ENCODE peak calls at places on chromosomes 13 and 19, in eight cellular contexts. U is Peyer's patch, E is hepatocyte, F is lower lobe of right lung, I is tibial artery, O is HL-60, G is heart right ventricle, L is dorsolateral prefrontal cortex. D is an unnamed sample.

GRCh38 chr19:21434516-21434915 is 37.6 kb downstream of the ZNF493 start:
- DNase-seq in U (no peak), E (no peak), F (no peak), I (no peak), O (no peak), G (no peak), L (no peak), D (no peak)

GRCh38 chr13:25276748-25277147 is 10.5 kb downstream of the MTMR6 start:
- DNase-seq in U (no peak), E (no peak), F (no peak), I (no peak), O (no peak), G (no peak), L (no peak), D (no peak)

GRCh38 chr13:98143601-98144500 is 957 bp downstream of the FARP1 start:
- DNase-seq in U (no peak), E (peak; percentile 62), F (peak; percentile 56), I (peak; percentile 66), O (no peak), G (peak; percentile 45), L (no peak), D (no peak)

GRCh38 chr13:84896128-84896527 is 903.1 kb downstream of the SLITRK6 start:
- DNase-seq in U (no peak), E (peak; percentile 58), F (no peak), I (no peak), O (no peak), G (no peak), L (no peak), D (no peak)

GRCh38 chr19:19847781-19848180 is 17.9 kb upstream of the ZNF253 start:
- DNase-seq in U (no peak), E (no peak), F (no peak), I (no peak), O (no peak), G (no peak), L (no peak), D (no peak)

GRCh38 chr19:40921005-40921897 is 39.2 kb upstream of the CYP2A7 start:
- DNase-seq in U (no peak), E (peak; percentile 86), F (peak; percentile 84), I (no peak), O (no peak), G (no peak), L (no peak), D (no peak)

GRCh38 chr19:12828494-12828893 is 5.9 kb downstream of the RTBDN start:
- DNase-seq in U (no peak), E (peak; percentile 56), F (no peak), I (no peak), O (no peak), G (no peak), L (no peak), D (no peak)

GRCh38 chr19:33683881-33684549 is 62.3 kb downstream of the CHST8 start:
- DNase-seq in U (no peak), E (peak; percentile 86), F (no peak), I (no peak), O (no peak), G (peak; percentile 33), L (no peak), D (peak; percentile 27)

GRCh38 chr13:103948477-103948876 is 882.3 kb upstream of the SLC10A2 start:
- DNase-seq in U (no peak), E (no peak), F (no peak), I (no peak), O (no peak), G (no peak), L (no peak), D (no peak)

GRCh38 chr19:55160128-55160985 is 2.8 kb upstream of the TNNI3 start:
- DNase-seq in U (peak; percentile 67), E (peak; percentile 95), F (peak; percentile 94), I (peak; percentile 78), O (peak; percentile 85), G (peak; percentile 84), L (peak; percentile 55), D (peak; percentile 83)

GRCh38 chr13:73372691-73373627 is 314.2 kb downstream of the KLF5 start:
- DNase-seq in U (no peak), E (no peak), F (no peak), I (no peak), O (no peak), G (no peak), L (no peak), D (no peak)

GRCh38 chr13:111152836-111153235 is 37.7 kb downstream of the ARHGEF7 start:
- DNase-seq in U (no peak), E (peak; percentile 47), F (no peak), I (no peak), O (no peak), G (no peak), L (no peak), D (no peak)

GRCh38 chr13:44096906-44097305 is 217.2 kb downstream of the LACC1 start:
- DNase-seq in U (no peak), E (no peak), F (no peak), I (no peak), O (no peak), G (no peak), L (no peak), D (no peak)

GRCh38 chr19:45716314-45717130 is 14.2 kb downstream of the FBXO46 start:
- DNase-seq in U (peak; percentile 40), E (peak; percentile 60), F (no peak), I (no peak), O (no peak), G (no peak), L (no peak), D (no peak)

GRCh38 chr13:25175431-25175830 is 3.3 kb upstream of the AMER2 start:
- DNase-seq in U (no peak), E (no peak), F (no peak), I (no peak), O (no peak), G (no peak), L (no peak), D (no peak)

GRCh38 chr13:107202371-107203023 is 634.6 kb upstream of the ARGLU1 start:
- DNase-seq in U (no peak), E (peak; percentile 17), F (no peak), I (no peak), O (no peak), G (no peak), L (no peak), D (no peak)

GRCh38 chr13:107200491-107200890 is 632.6 kb upstream of the ARGLU1 start:
- DNase-seq in U (no peak), E (no peak), F (no peak), I (no peak), O (no peak), G (no peak), L (no peak), D (no peak)

GRCh38 chr13:107208889-107209288 is 641.0 kb upstream of the ARGLU1 start:
- DNase-seq in U (no peak), E (no peak), F (no peak), I (no peak), O (no peak), G (no peak), L (no peak), D (no peak)

GRCh38 chr13:107205318-107206112 is 637.6 kb upstream of the ARGLU1 start:
- DNase-seq in U (no peak), E (peak; percentile 83), F (peak; percentile 66), I (peak; percentile 70), O (peak; percentile 29), G (peak; percentile 70), L (peak; percentile 75), D (no peak)

GRCh38 chr13:107203146-107203847 is 635.4 kb upstream of the ARGLU1 start:
- DNase-seq in U (no peak), E (peak; percentile 46), F (no peak), I (no peak), O (no peak), G (no peak), L (no peak), D (no peak)
- TF ChIP-seq CTCF in U (peak; percentile 11), E (peak; percentile 41), F (peak; percentile 30), I (peak; percentile 15), O (no peak), G (peak; percentile 68), L (peak; percentile 36), D (peak; percentile 29)

GRCh38 chr13:46314587-46314986 is 72.5 kb downstream of the RUBCNL start:
- DNase-seq in U (no peak), E (no peak), F (no peak), I (no peak), O (no peak), G (no peak), L (no peak), D (no peak)

GRCh38 chr13:46315491-46316075 is 71.5 kb downstream of the RUBCNL start:
- DNase-seq in U (no peak), E (no peak), F (no peak), I (no peak), O (no peak), G (no peak), L (no peak), D (no peak)

GRCh38 chr13:46315036-46315435 is 72.0 kb downstream of the RUBCNL start:
- DNase-seq in U (no peak), E (no peak), F (no peak), I (no peak), O (no peak), G (no peak), L (no peak), D (no peak)

GRCh38 chr13:46313441-46314257 is 73.4 kb downstream of the RUBCNL start:
- DNase-seq in U (no peak), E (no peak), F (no peak), I (no peak), O (no peak), G (no peak), L (no peak), D (no peak)

GRCh38 chr13:46317120-46317519 is 69.9 kb downstream of the RUBCNL start:
- DNase-seq in U (no peak), E (no peak), F (no peak), I (no peak), O (no peak), G (no peak), L (no peak), D (no peak)
- TF ChIP-seq CTCF in U (no peak), E (peak; percentile 31), F (no peak), I (no peak), O (no peak), G (no peak), L (peak; percentile 10), D (no peak)

DNA sequence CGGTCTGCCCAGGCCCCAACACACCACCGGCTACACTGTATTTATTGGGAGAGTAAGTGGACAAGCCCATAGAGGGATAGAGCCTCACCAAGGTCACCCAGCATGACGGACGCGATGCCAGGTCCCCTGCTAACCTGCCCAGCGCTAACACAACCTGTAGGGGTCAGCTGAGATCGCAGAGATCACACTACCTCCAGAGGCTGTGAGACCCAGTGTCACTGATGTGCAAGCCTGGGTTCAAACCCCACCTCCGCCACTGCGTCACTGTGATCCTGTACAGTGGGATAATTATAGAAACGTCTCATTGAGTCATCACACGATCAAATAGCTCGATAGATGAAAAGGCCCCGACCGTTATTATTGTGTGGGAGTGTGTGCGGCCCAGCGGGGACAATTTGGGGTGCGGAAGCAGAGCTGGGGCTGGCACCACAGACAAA is 10.6 kb upstream of the TLE2 start:
- DNase-seq in U (no peak), E (no peak), F (no peak), I (no peak), O (no peak), G (no peak), L (no peak), D (no peak)
- TF ChIP-seq CTCF in U (no peak), E (no peak), F (no peak), I (no peak), O (no peak), G (no peak), L (no peak), D (no peak)

GRCh38 chr19:10565567-10566407 is at the start of gene KRI1:
- DNase-seq in U (peak; percentile 98), E (peak; percentile 99), F (peak; percentile 99), I (peak; percentile 99), O (peak; percentile 97), G (peak; percentile 99), L (peak; percentile 97), D (peak; percentile 99)
- TF ChIP-seq CTCF in U (peak; percentile 19), E (peak; percentile 24), F (peak; percentile 43), I (peak; percentile 13), O (no peak), G (peak; percentile 25), L (no peak), D (peak; percentile 54)

GRCh38 chr13:60226507-60226906 is 62.8 kb upstream of the DIAPH3 start:
- DNase-seq in U (no peak), E (peak; percentile 43), F (no peak), I (no peak), O (no peak), G (no peak), L (no peak), D (no peak)
- TF ChIP-seq CTCF in U (no peak), E (peak; percentile 50), F (no peak), I (no peak), O (no peak), G (peak; percentile 45), L (no peak), D (no peak)